ENCODE peak calls at places on chromosomes 13 and 19, in eight cellular contexts. X, I, P, V, Z, E, N and D are unnamed samples.
A peak's percentile ranks its signal among the peaks of the same experiment; 100 is the strongest.

GRCh38 chr19:32691952-32692726 is 518 bp downstream of the NUDT19 start:
- DNase-seq in X (peak; percentile 69), I (peak; percentile 54), P (peak; percentile 58), V (peak; percentile 25), Z (peak; percentile 51), E (peak; percentile 46), N (peak; percentile 37), D (peak; percentile 80)

GRCh38 chr13:80338781-80339577 is 1.9 kb downstream of the SPRY2 start:
- DNase-seq in X (peak; percentile 88), I (peak; percentile 52), P (peak; percentile 81), V (peak; percentile 34), Z (no peak), E (peak; percentile 57), N (no peak), D (peak; percentile 4)

GRCh38 chr13:50909605-50910482 is at the start of gene RNASEH2B:
- DNase-seq in X (peak; percentile 40), I (peak; percentile 78), P (peak; percentile 81), V (peak; percentile 39), Z (peak; percentile 73), E (peak; percentile 59), N (peak; percentile 50), D (peak; percentile 90)

GRCh38 chr13:103243495-103243894 is 177.3 kb upstream of the SLC10A2 start:
- DNase-seq in X (no peak), I (no peak), P (no peak), V (no peak), Z (no peak), E (no peak), N (no peak), D (no peak)

GRCh38 chr19:21202865-21203494 is 61.1 kb downstream of the ZNF431 start:
- DNase-seq in X (peak; percentile 14), I (peak; percentile 57), P (no peak), V (no peak), Z (no peak), E (peak; percentile 21), N (peak; percentile 3), D (peak; percentile 66)

GRCh38 chr13:87094646-87095045 is 576.5 kb upstream of the SLITRK5 start:
- DNase-seq in X (no peak), I (peak; percentile 7), P (no peak), V (no peak), Z (no peak), E (no peak), N (no peak), D (no peak)

GRCh38 chr13:49655906-49656305 is 27.6 kb downstream of the ARL11 start:
- DNase-seq in X (peak; percentile 56), I (no peak), P (no peak), V (no peak), Z (no peak), E (no peak), N (no peak), D (no peak)

GRCh38 chr19:35294859-35295258 is 2.9 kb downstream of the MAG start:
- DNase-seq in X (no peak), I (no peak), P (no peak), V (no peak), Z (no peak), E (no peak), N (no peak), D (no peak)

GRCh38 chr19:34171539-34171876 is 796 bp upstream of the LSM14A start:
- DNase-seq in X (peak; percentile 93), I (no peak), P (peak; percentile 15), V (no peak), Z (peak; percentile 51), E (peak; percentile 77), N (no peak), D (no peak)

GRCh38 chr19:43564800-43565199 is 10.5 kb downstream of the XRCC1 start:
- DNase-seq in X (no peak), I (peak; percentile 63), P (no peak), V (no peak), Z (no peak), E (no peak), N (no peak), D (no peak)

GRCh38 chr13:43755844-43756243 is 30.9 kb downstream of the ENOX1 start:
- DNase-seq in X (no peak), I (no peak), P (no peak), V (no peak), Z (no peak), E (no peak), N (no peak), D (no peak)

GRCh38 chr13:25375727-25376358 is 4.1 kb downstream of the ATP8A2 start:
- DNase-seq in X (peak; percentile 31), I (peak; percentile 76), P (no peak), V (no peak), Z (peak; percentile 10), E (peak; percentile 35), N (peak; percentile 9), D (peak; percentile 19)

GRCh38 chr13:111029957-111030609 is 85.0 kb upstream of the ARHGEF7 start:
- DNase-seq in X (no peak), I (no peak), P (no peak), V (no peak), Z (no peak), E (no peak), N (no peak), D (no peak)

GRCh38 chr13:92074658-92075057 is 676.2 kb downstream of the GPC5 start:
- DNase-seq in X (no peak), I (peak; percentile 48), P (no peak), V (no peak), Z (no peak), E (no peak), N (no peak), D (peak; percentile 79)

GRCh38 chr13:73983109-73983508 is 151.1 kb downstream of the KLF12 start:
- DNase-seq in X (no peak), I (no peak), P (no peak), V (no peak), Z (no peak), E (no peak), N (no peak), D (peak; percentile 13)

GRCh38 chr19:42233106-42233505 is 9.3 kb downstream of the GSK3A start:
- DNase-seq in X (no peak), I (no peak), P (no peak), V (no peak), Z (no peak), E (no peak), N (no peak), D (peak; percentile 43)

GRCh38 chr19:46718934-46719551 is 2.1 kb upstream of the PRKD2 start:
- DNase-seq in X (no peak), I (no peak), P (no peak), V (no peak), Z (no peak), E (no peak), N (no peak), D (no peak)

GRCh38 chr13:51477653-51478324 is 25.0 kb upstream of the INTS6 start:
- DNase-seq in X (no peak), I (no peak), P (no peak), V (no peak), Z (no peak), E (no peak), N (no peak), D (no peak)

GRCh38 chr19:49553451-49554271 is 25.9 kb downstream of the RCN3 start:
- DNase-seq in X (peak; percentile 69), I (no peak), P (no peak), V (no peak), Z (peak; percentile 65), E (peak; percentile 81), N (peak; percentile 45), D (peak; percentile 41)